ENCODE peak calls at places on chromosomes 4 and X, in seven cellular contexts. One of them, this sample, is unnamed.

GRCh38 chr4:7973545-7973981 is 33.9 kb upstream of the AFAP1 start:
- DNase-seq in activated T-helper 1 cell treated with anti-CD3 and anti-CD28 coated beads, Interleukin-2, amount 50 U/mL, for 16 hours: no peak
- DNase-seq in midbrain: no peak
- DNase-seq in occipital lobe: no peak
- DNase-seq in stimulated activated CD8-positive, alpha-beta memory T cell treated with anti-CD3 and anti-CD28 coated beads, Interleukin-4, amount 100 ng/mL, for 48 hours: peak; percentile 46
- DNase-seq in RWPE1: peak; percentile 51
- DNase-seq in NCI-H1092 treated with DMSO at 0.1 percent for 48 hours: no peak
- DNase-seq in this sample: no peak

GRCh38 chr4:8225704-8226443 is 26.8 kb downstream of the SH3TC1 start:
- DNase-seq in activated T-helper 1 cell treated with anti-CD3 and anti-CD28 coated beads, Interleukin-2, amount 50 U/mL, for 16 hours: no peak
- DNase-seq in midbrain: no peak
- DNase-seq in occipital lobe: no peak
- DNase-seq in stimulated activated CD8-positive, alpha-beta memory T cell treated with anti-CD3 and anti-CD28 coated beads, Interleukin-4, amount 100 ng/mL, for 48 hours: no peak
- DNase-seq in RWPE1: no peak
- DNase-seq in NCI-H1092 treated with DMSO at 0.1 percent for 48 hours: peak; percentile 84
- DNase-seq in this sample: no peak

GRCh38 chrX:94058728-94059382 is 384.8 kb downstream of the FAM133A start:
- DNase-seq in activated T-helper 1 cell treated with anti-CD3 and anti-CD28 coated beads, Interleukin-2, amount 50 U/mL, for 16 hours: no peak
- DNase-seq in midbrain: peak; percentile 4
- DNase-seq in occipital lobe: no peak
- DNase-seq in stimulated activated CD8-positive, alpha-beta memory T cell treated with anti-CD3 and anti-CD28 coated beads, Interleukin-4, amount 100 ng/mL, for 48 hours: no peak
- DNase-seq in RWPE1: peak; percentile 3
- DNase-seq in NCI-H1092 treated with DMSO at 0.1 percent for 48 hours: peak; percentile 2
- DNase-seq in this sample: no peak

GRCh38 chr4:156875697-156876096 is 95.9 kb downstream of the PDGFC start:
- DNase-seq in activated T-helper 1 cell treated with anti-CD3 and anti-CD28 coated beads, Interleukin-2, amount 50 U/mL, for 16 hours: no peak
- DNase-seq in midbrain: no peak
- DNase-seq in occipital lobe: no peak
- DNase-seq in stimulated activated CD8-positive, alpha-beta memory T cell treated with anti-CD3 and anti-CD28 coated beads, Interleukin-4, amount 100 ng/mL, for 48 hours: no peak
- DNase-seq in RWPE1: no peak
- DNase-seq in NCI-H1092 treated with DMSO at 0.1 percent for 48 hours: no peak
- DNase-seq in this sample: no peak

GRCh38 chrX:12984629-12985303 is 9.9 kb downstream of the TMSB4X start:
- DNase-seq in activated T-helper 1 cell treated with anti-CD3 and anti-CD28 coated beads, Interleukin-2, amount 50 U/mL, for 16 hours: no peak
- DNase-seq in midbrain: no peak
- DNase-seq in occipital lobe: no peak
- DNase-seq in stimulated activated CD8-positive, alpha-beta memory T cell treated with anti-CD3 and anti-CD28 coated beads, Interleukin-4, amount 100 ng/mL, for 48 hours: peak; percentile 71
- DNase-seq in RWPE1: peak; percentile 71
- DNase-seq in NCI-H1092 treated with DMSO at 0.1 percent for 48 hours: peak; percentile 17
- DNase-seq in this sample: peak; percentile 68

GRCh38 chrX:20066968-20067708 is 49.6 kb downstream of the MAP7D2 start:
- DNase-seq in activated T-helper 1 cell treated with anti-CD3 and anti-CD28 coated beads, Interleukin-2, amount 50 U/mL, for 16 hours: no peak
- DNase-seq in midbrain: no peak
- DNase-seq in occipital lobe: no peak
- DNase-seq in stimulated activated CD8-positive, alpha-beta memory T cell treated with anti-CD3 and anti-CD28 coated beads, Interleukin-4, amount 100 ng/mL, for 48 hours: no peak
- DNase-seq in RWPE1: peak; percentile 24
- DNase-seq in NCI-H1092 treated with DMSO at 0.1 percent for 48 hours: peak; percentile 26
- DNase-seq in this sample: no peak

GRCh38 chr4:123114915-123115756 is 192.7 kb upstream of the NUDT6 start:
- DNase-seq in activated T-helper 1 cell treated with anti-CD3 and anti-CD28 coated beads, Interleukin-2, amount 50 U/mL, for 16 hours: no peak
- DNase-seq in midbrain: no peak
- DNase-seq in occipital lobe: no peak
- DNase-seq in stimulated activated CD8-positive, alpha-beta memory T cell treated with anti-CD3 and anti-CD28 coated beads, Interleukin-4, amount 100 ng/mL, for 48 hours: no peak
- DNase-seq in RWPE1: no peak
- DNase-seq in NCI-H1092 treated with DMSO at 0.1 percent for 48 hours: no peak
- DNase-seq in this sample: no peak

GRCh38 chrX:24149346-24150050 is at the start of gene ZFX:
- DNase-seq in activated T-helper 1 cell treated with anti-CD3 and anti-CD28 coated beads, Interleukin-2, amount 50 U/mL, for 16 hours: peak; percentile 58
- DNase-seq in midbrain: peak; percentile 50
- DNase-seq in occipital lobe: peak; percentile 56
- DNase-seq in stimulated activated CD8-positive, alpha-beta memory T cell treated with anti-CD3 and anti-CD28 coated beads, Interleukin-4, amount 100 ng/mL, for 48 hours: peak; percentile 65
- DNase-seq in RWPE1: no peak
- DNase-seq in NCI-H1092 treated with DMSO at 0.1 percent for 48 hours: peak; percentile 29
- DNase-seq in this sample: peak; percentile 87

GRCh38 chr4:123896446-123897071 is 500.0 kb downstream of the SPRY1 start:
- DNase-seq in activated T-helper 1 cell treated with anti-CD3 and anti-CD28 coated beads, Interleukin-2, amount 50 U/mL, for 16 hours: no peak
- DNase-seq in midbrain: no peak
- DNase-seq in occipital lobe: no peak
- DNase-seq in stimulated activated CD8-positive, alpha-beta memory T cell treated with anti-CD3 and anti-CD28 coated beads, Interleukin-4, amount 100 ng/mL, for 48 hours: no peak
- DNase-seq in RWPE1: no peak
- DNase-seq in NCI-H1092 treated with DMSO at 0.1 percent for 48 hours: no peak
- DNase-seq in this sample: no peak

GRCh38 chr4:76267811-76268210 is 16.3 kb downstream of the FAM47E start:
- DNase-seq in activated T-helper 1 cell treated with anti-CD3 and anti-CD28 coated beads, Interleukin-2, amount 50 U/mL, for 16 hours: no peak
- DNase-seq in midbrain: no peak
- DNase-seq in occipital lobe: no peak
- DNase-seq in stimulated activated CD8-positive, alpha-beta memory T cell treated with anti-CD3 and anti-CD28 coated beads, Interleukin-4, amount 100 ng/mL, for 48 hours: no peak
- DNase-seq in RWPE1: no peak
- DNase-seq in NCI-H1092 treated with DMSO at 0.1 percent for 48 hours: no peak
- DNase-seq in this sample: no peak

GRCh38 chr4:22510750-22511149 is 5.1 kb downstream of the ADGRA3 start:
- DNase-seq in activated T-helper 1 cell treated with anti-CD3 and anti-CD28 coated beads, Interleukin-2, amount 50 U/mL, for 16 hours: no peak
- DNase-seq in midbrain: no peak
- DNase-seq in occipital lobe: no peak
- DNase-seq in stimulated activated CD8-positive, alpha-beta memory T cell treated with anti-CD3 and anti-CD28 coated beads, Interleukin-4, amount 100 ng/mL, for 48 hours: no peak
- DNase-seq in RWPE1: no peak
- DNase-seq in NCI-H1092 treated with DMSO at 0.1 percent for 48 hours: no peak
- DNase-seq in this sample: no peak

GRCh38 chr4:174681723-174682300 is 147.2 kb downstream of the GLRA3 start:
- DNase-seq in activated T-helper 1 cell treated with anti-CD3 and anti-CD28 coated beads, Interleukin-2, amount 50 U/mL, for 16 hours: no peak
- DNase-seq in midbrain: no peak
- DNase-seq in occipital lobe: no peak
- DNase-seq in stimulated activated CD8-positive, alpha-beta memory T cell treated with anti-CD3 and anti-CD28 coated beads, Interleukin-4, amount 100 ng/mL, for 48 hours: no peak
- DNase-seq in RWPE1: peak; percentile 15
- DNase-seq in NCI-H1092 treated with DMSO at 0.1 percent for 48 hours: no peak
- DNase-seq in this sample: no peak

GRCh38 chrX:25003066-25003849 is 12.5 kb downstream of the ARX start:
- DNase-seq in activated T-helper 1 cell treated with anti-CD3 and anti-CD28 coated beads, Interleukin-2, amount 50 U/mL, for 16 hours: no peak
- DNase-seq in midbrain: no peak
- DNase-seq in occipital lobe: no peak
- DNase-seq in stimulated activated CD8-positive, alpha-beta memory T cell treated with anti-CD3 and anti-CD28 coated beads, Interleukin-4, amount 100 ng/mL, for 48 hours: no peak
- DNase-seq in RWPE1: no peak
- DNase-seq in NCI-H1092 treated with DMSO at 0.1 percent for 48 hours: no peak
- DNase-seq in this sample: no peak

GRCh38 chr4:181418491-181418890 is 824.7 kb upstream of the TENM3 start:
- DNase-seq in activated T-helper 1 cell treated with anti-CD3 and anti-CD28 coated beads, Interleukin-2, amount 50 U/mL, for 16 hours: no peak
- DNase-seq in midbrain: no peak
- DNase-seq in occipital lobe: no peak
- DNase-seq in stimulated activated CD8-positive, alpha-beta memory T cell treated with anti-CD3 and anti-CD28 coated beads, Interleukin-4, amount 100 ng/mL, for 48 hours: no peak
- DNase-seq in RWPE1: no peak
- DNase-seq in NCI-H1092 treated with DMSO at 0.1 percent for 48 hours: peak; percentile 92
- DNase-seq in this sample: no peak

GRCh38 chr4:92776080-92776479 is 472.3 kb downstream of the GRID2 start:
- DNase-seq in activated T-helper 1 cell treated with anti-CD3 and anti-CD28 coated beads, Interleukin-2, amount 50 U/mL, for 16 hours: no peak
- DNase-seq in midbrain: no peak
- DNase-seq in occipital lobe: no peak
- DNase-seq in stimulated activated CD8-positive, alpha-beta memory T cell treated with anti-CD3 and anti-CD28 coated beads, Interleukin-4, amount 100 ng/mL, for 48 hours: no peak
- DNase-seq in RWPE1: no peak
- DNase-seq in NCI-H1092 treated with DMSO at 0.1 percent for 48 hours: no peak
- DNase-seq in this sample: no peak

GRCh38 chrX:3567681-3568080 is 145.8 kb downstream of the PRKX start:
- DNase-seq in activated T-helper 1 cell treated with anti-CD3 and anti-CD28 coated beads, Interleukin-2, amount 50 U/mL, for 16 hours: no peak
- DNase-seq in midbrain: no peak
- DNase-seq in occipital lobe: no peak
- DNase-seq in stimulated activated CD8-positive, alpha-beta memory T cell treated with anti-CD3 and anti-CD28 coated beads, Interleukin-4, amount 100 ng/mL, for 48 hours: no peak
- DNase-seq in RWPE1: no peak
- DNase-seq in NCI-H1092 treated with DMSO at 0.1 percent for 48 hours: no peak
- DNase-seq in this sample: no peak

GRCh38 chrX:30885136-30885535 is 3.9 kb downstream of the TAB3 start:
- DNase-seq in activated T-helper 1 cell treated with anti-CD3 and anti-CD28 coated beads, Interleukin-2, amount 50 U/mL, for 16 hours: no peak
- DNase-seq in midbrain: no peak
- DNase-seq in occipital lobe: no peak
- DNase-seq in stimulated activated CD8-positive, alpha-beta memory T cell treated with anti-CD3 and anti-CD28 coated beads, Interleukin-4, amount 100 ng/mL, for 48 hours: no peak
- DNase-seq in RWPE1: no peak
- DNase-seq in NCI-H1092 treated with DMSO at 0.1 percent for 48 hours: no peak
- DNase-seq in this sample: no peak

GRCh38 chr4:36422582-36422981 is 141.2 kb downstream of the DTHD1 start:
- DNase-seq in activated T-helper 1 cell treated with anti-CD3 and anti-CD28 coated beads, Interleukin-2, amount 50 U/mL, for 16 hours: no peak
- DNase-seq in midbrain: no peak
- DNase-seq in occipital lobe: no peak
- DNase-seq in stimulated activated CD8-positive, alpha-beta memory T cell treated with anti-CD3 and anti-CD28 coated beads, Interleukin-4, amount 100 ng/mL, for 48 hours: no peak
- DNase-seq in RWPE1: no peak
- DNase-seq in NCI-H1092 treated with DMSO at 0.1 percent for 48 hours: no peak
- DNase-seq in this sample: no peak

GRCh38 chr4:86834901-86835300 is 14.3 kb downstream of the SLC10A6 start:
- DNase-seq in activated T-helper 1 cell treated with anti-CD3 and anti-CD28 coated beads, Interleukin-2, amount 50 U/mL, for 16 hours: no peak
- DNase-seq in midbrain: no peak
- DNase-seq in occipital lobe: no peak
- DNase-seq in stimulated activated CD8-positive, alpha-beta memory T cell treated with anti-CD3 and anti-CD28 coated beads, Interleukin-4, amount 100 ng/mL, for 48 hours: no peak
- DNase-seq in RWPE1: no peak
- DNase-seq in NCI-H1092 treated with DMSO at 0.1 percent for 48 hours: no peak
- DNase-seq in this sample: no peak

GRCh38 chr4:6024450-6024960 is 6.3 kb upstream of the C4orf50 start:
- DNase-seq in activated T-helper 1 cell treated with anti-CD3 and anti-CD28 coated beads, Interleukin-2, amount 50 U/mL, for 16 hours: no peak
- DNase-seq in midbrain: no peak
- DNase-seq in occipital lobe: no peak
- DNase-seq in stimulated activated CD8-positive, alpha-beta memory T cell treated with anti-CD3 and anti-CD28 coated beads, Interleukin-4, amount 100 ng/mL, for 48 hours: no peak
- DNase-seq in RWPE1: no peak
- DNase-seq in NCI-H1092 treated with DMSO at 0.1 percent for 48 hours: no peak
- DNase-seq in this sample: no peak

GRCh38 chr4:7066006-7066405 is 1.9 kb downstream of the GRPEL1 start:
- DNase-seq in activated T-helper 1 cell treated with anti-CD3 and anti-CD28 coated beads, Interleukin-2, amount 50 U/mL, for 16 hours: no peak
- DNase-seq in midbrain: no peak
- DNase-seq in occipital lobe: no peak
- DNase-seq in stimulated activated CD8-positive, alpha-beta memory T cell treated with anti-CD3 and anti-CD28 coated beads, Interleukin-4, amount 100 ng/mL, for 48 hours: no peak
- DNase-seq in RWPE1: no peak
- DNase-seq in NCI-H1092 treated with DMSO at 0.1 percent for 48 hours: no peak
- DNase-seq in this sample: no peak

GRCh38 chrX:111352424-111352823 is 59.6 kb downstream of the DCX start:
- DNase-seq in activated T-helper 1 cell treated with anti-CD3 and anti-CD28 coated beads, Interleukin-2, amount 50 U/mL, for 16 hours: no peak
- DNase-seq in midbrain: no peak
- DNase-seq in occipital lobe: no peak
- DNase-seq in stimulated activated CD8-positive, alpha-beta memory T cell treated with anti-CD3 and anti-CD28 coated beads, Interleukin-4, amount 100 ng/mL, for 48 hours: no peak
- DNase-seq in RWPE1: no peak
- DNase-seq in NCI-H1092 treated with DMSO at 0.1 percent for 48 hours: peak; percentile 92
- DNase-seq in this sample: no peak

GRCh38 chr4:10879411-10880110 is 195.0 kb upstream of the CLNK start:
- DNase-seq in activated T-helper 1 cell treated with anti-CD3 and anti-CD28 coated beads, Interleukin-2, amount 50 U/mL, for 16 hours: no peak
- DNase-seq in midbrain: no peak
- DNase-seq in occipital lobe: no peak
- DNase-seq in stimulated activated CD8-positive, alpha-beta memory T cell treated with anti-CD3 and anti-CD28 coated beads, Interleukin-4, amount 100 ng/mL, for 48 hours: no peak
- DNase-seq in RWPE1: no peak
- DNase-seq in NCI-H1092 treated with DMSO at 0.1 percent for 48 hours: no peak
- DNase-seq in this sample: no peak

GRCh38 chr4:173014836-173015235 is 153.8 kb upstream of the GALNT7 start:
- DNase-seq in activated T-helper 1 cell treated with anti-CD3 and anti-CD28 coated beads, Interleukin-2, amount 50 U/mL, for 16 hours: no peak
- DNase-seq in midbrain: no peak
- DNase-seq in occipital lobe: no peak
- DNase-seq in stimulated activated CD8-positive, alpha-beta memory T cell treated with anti-CD3 and anti-CD28 coated beads, Interleukin-4, amount 100 ng/mL, for 48 hours: no peak
- DNase-seq in RWPE1: no peak
- DNase-seq in NCI-H1092 treated with DMSO at 0.1 percent for 48 hours: no peak
- DNase-seq in this sample: no peak

GRCh38 chrX:23504895-23505294 is 162.4 kb upstream of the PRDX4 start:
- DNase-seq in activated T-helper 1 cell treated with anti-CD3 and anti-CD28 coated beads, Interleukin-2, amount 50 U/mL, for 16 hours: no peak
- DNase-seq in midbrain: no peak
- DNase-seq in occipital lobe: no peak
- DNase-seq in stimulated activated CD8-positive, alpha-beta memory T cell treated with anti-CD3 and anti-CD28 coated beads, Interleukin-4, amount 100 ng/mL, for 48 hours: no peak
- DNase-seq in RWPE1: no peak
- DNase-seq in NCI-H1092 treated with DMSO at 0.1 percent for 48 hours: no peak
- DNase-seq in this sample: no peak

GRCh38 chr4:166435449-166435848 is 562.4 kb downstream of the TLL1 start:
- DNase-seq in activated T-helper 1 cell treated with anti-CD3 and anti-CD28 coated beads, Interleukin-2, amount 50 U/mL, for 16 hours: no peak
- DNase-seq in midbrain: no peak
- DNase-seq in occipital lobe: no peak
- DNase-seq in stimulated activated CD8-positive, alpha-beta memory T cell treated with anti-CD3 and anti-CD28 coated beads, Interleukin-4, amount 100 ng/mL, for 48 hours: no peak
- DNase-seq in RWPE1: peak; percentile 37
- DNase-seq in NCI-H1092 treated with DMSO at 0.1 percent for 48 hours: no peak
- DNase-seq in this sample: no peak

GRCh38 chr4:163598489-163598888 is 104.0 kb downstream of the TMA16 start:
- DNase-seq in activated T-helper 1 cell treated with anti-CD3 and anti-CD28 coated beads, Interleukin-2, amount 50 U/mL, for 16 hours: no peak
- DNase-seq in midbrain: no peak
- DNase-seq in occipital lobe: no peak
- DNase-seq in stimulated activated CD8-positive, alpha-beta memory T cell treated with anti-CD3 and anti-CD28 coated beads, Interleukin-4, amount 100 ng/mL, for 48 hours: no peak
- DNase-seq in RWPE1: no peak
- DNase-seq in NCI-H1092 treated with DMSO at 0.1 percent for 48 hours: no peak
- DNase-seq in this sample: no peak

GRCh38 chr4:179989975-179990374 is 2253.2 kb upstream of the TENM3 start:
- DNase-seq in activated T-helper 1 cell treated with anti-CD3 and anti-CD28 coated beads, Interleukin-2, amount 50 U/mL, for 16 hours: no peak
- DNase-seq in midbrain: no peak
- DNase-seq in occipital lobe: no peak
- DNase-seq in stimulated activated CD8-positive, alpha-beta memory T cell treated with anti-CD3 and anti-CD28 coated beads, Interleukin-4, amount 100 ng/mL, for 48 hours: no peak
- DNase-seq in RWPE1: no peak
- DNase-seq in NCI-H1092 treated with DMSO at 0.1 percent for 48 hours: no peak
- DNase-seq in this sample: no peak

GRCh38 chr4:77036206-77036605 is 39.6 kb downstream of the CCNI start:
- DNase-seq in activated T-helper 1 cell treated with anti-CD3 and anti-CD28 coated beads, Interleukin-2, amount 50 U/mL, for 16 hours: no peak
- DNase-seq in midbrain: no peak
- DNase-seq in occipital lobe: no peak
- DNase-seq in stimulated activated CD8-positive, alpha-beta memory T cell treated with anti-CD3 and anti-CD28 coated beads, Interleukin-4, amount 100 ng/mL, for 48 hours: no peak
- DNase-seq in RWPE1: no peak
- DNase-seq in NCI-H1092 treated with DMSO at 0.1 percent for 48 hours: no peak
- DNase-seq in this sample: no peak

GRCh38 chr4:152585036-152585439 is 49.1 kb upstream of the FBXW7 start:
- DNase-seq in activated T-helper 1 cell treated with anti-CD3 and anti-CD28 coated beads, Interleukin-2, amount 50 U/mL, for 16 hours: no peak
- DNase-seq in midbrain: no peak
- DNase-seq in occipital lobe: no peak
- DNase-seq in stimulated activated CD8-positive, alpha-beta memory T cell treated with anti-CD3 and anti-CD28 coated beads, Interleukin-4, amount 100 ng/mL, for 48 hours: no peak
- DNase-seq in RWPE1: no peak
- DNase-seq in NCI-H1092 treated with DMSO at 0.1 percent for 48 hours: no peak
- DNase-seq in this sample: no peak

GRCh38 chrX:119041175-119041574 is 31.6 kb upstream of the CT47C1 start:
- DNase-seq in activated T-helper 1 cell treated with anti-CD3 and anti-CD28 coated beads, Interleukin-2, amount 50 U/mL, for 16 hours: no peak
- DNase-seq in midbrain: no peak
- DNase-seq in occipital lobe: no peak
- DNase-seq in stimulated activated CD8-positive, alpha-beta memory T cell treated with anti-CD3 and anti-CD28 coated beads, Interleukin-4, amount 100 ng/mL, for 48 hours: no peak
- DNase-seq in RWPE1: peak; percentile 25
- DNase-seq in NCI-H1092 treated with DMSO at 0.1 percent for 48 hours: no peak
- DNase-seq in this sample: no peak

GRCh38 chr4:182620111-182620980 is 296.8 kb downstream of the DCTD start:
- DNase-seq in activated T-helper 1 cell treated with anti-CD3 and anti-CD28 coated beads, Interleukin-2, amount 50 U/mL, for 16 hours: no peak
- DNase-seq in midbrain: no peak
- DNase-seq in occipital lobe: no peak
- DNase-seq in stimulated activated CD8-positive, alpha-beta memory T cell treated with anti-CD3 and anti-CD28 coated beads, Interleukin-4, amount 100 ng/mL, for 48 hours: no peak
- DNase-seq in RWPE1: no peak
- DNase-seq in NCI-H1092 treated with DMSO at 0.1 percent for 48 hours: no peak
- DNase-seq in this sample: no peak

GRCh38 chr4:152778656-152779512 is 646 bp downstream of the TIGD4 start:
- DNase-seq in activated T-helper 1 cell treated with anti-CD3 and anti-CD28 coated beads, Interleukin-2, amount 50 U/mL, for 16 hours: no peak
- DNase-seq in midbrain: peak; percentile 42
- DNase-seq in occipital lobe: peak; percentile 53
- DNase-seq in stimulated activated CD8-positive, alpha-beta memory T cell treated with anti-CD3 and anti-CD28 coated beads, Interleukin-4, amount 100 ng/mL, for 48 hours: peak; percentile 51
- DNase-seq in RWPE1: peak; percentile 3
- DNase-seq in NCI-H1092 treated with DMSO at 0.1 percent for 48 hours: peak; percentile 73
- DNase-seq in this sample: peak; percentile 53

GRCh38 chrX:103254171-103254824 is 657 bp downstream of the TCEAL8 start:
- DNase-seq in activated T-helper 1 cell treated with anti-CD3 and anti-CD28 coated beads, Interleukin-2, amount 50 U/mL, for 16 hours: no peak
- DNase-seq in midbrain: peak; percentile 45
- DNase-seq in occipital lobe: peak; percentile 32
- DNase-seq in stimulated activated CD8-positive, alpha-beta memory T cell treated with anti-CD3 and anti-CD28 coated beads, Interleukin-4, amount 100 ng/mL, for 48 hours: peak; percentile 55
- DNase-seq in RWPE1: peak; percentile 41
- DNase-seq in NCI-H1092 treated with DMSO at 0.1 percent for 48 hours: peak; percentile 59
- DNase-seq in this sample: peak; percentile 53

GRCh38 chr4:107210450-107211239 is 174.5 kb upstream of the DKK2 start:
- DNase-seq in activated T-helper 1 cell treated with anti-CD3 and anti-CD28 coated beads, Interleukin-2, amount 50 U/mL, for 16 hours: no peak
- DNase-seq in midbrain: no peak
- DNase-seq in occipital lobe: no peak
- DNase-seq in stimulated activated CD8-positive, alpha-beta memory T cell treated with anti-CD3 and anti-CD28 coated beads, Interleukin-4, amount 100 ng/mL, for 48 hours: no peak
- DNase-seq in RWPE1: peak; percentile 35
- DNase-seq in NCI-H1092 treated with DMSO at 0.1 percent for 48 hours: no peak
- DNase-seq in this sample: no peak

GRCh38 chr4:86357608-86358007 is 2.2 kb downstream of the MAPK10 start:
- DNase-seq in activated T-helper 1 cell treated with anti-CD3 and anti-CD28 coated beads, Interleukin-2, amount 50 U/mL, for 16 hours: no peak
- DNase-seq in midbrain: peak; percentile 65
- DNase-seq in occipital lobe: no peak
- DNase-seq in stimulated activated CD8-positive, alpha-beta memory T cell treated with anti-CD3 and anti-CD28 coated beads, Interleukin-4, amount 100 ng/mL, for 48 hours: no peak
- DNase-seq in RWPE1: no peak
- DNase-seq in NCI-H1092 treated with DMSO at 0.1 percent for 48 hours: peak; percentile 77
- DNase-seq in this sample: no peak

GRCh38 chrX:150849996-150850720 is 48.3 kb downstream of the CD99L2 start:
- DNase-seq in activated T-helper 1 cell treated with anti-CD3 and anti-CD28 coated beads, Interleukin-2, amount 50 U/mL, for 16 hours: no peak
- DNase-seq in midbrain: no peak
- DNase-seq in occipital lobe: no peak
- DNase-seq in stimulated activated CD8-positive, alpha-beta memory T cell treated with anti-CD3 and anti-CD28 coated beads, Interleukin-4, amount 100 ng/mL, for 48 hours: no peak
- DNase-seq in RWPE1: no peak
- DNase-seq in NCI-H1092 treated with DMSO at 0.1 percent for 48 hours: no peak
- DNase-seq in this sample: no peak

GRCh38 chr4:78722320-78722719 is 53.8 kb upstream of the BMP2K start:
- DNase-seq in activated T-helper 1 cell treated with anti-CD3 and anti-CD28 coated beads, Interleukin-2, amount 50 U/mL, for 16 hours: no peak
- DNase-seq in midbrain: no peak
- DNase-seq in occipital lobe: no peak
- DNase-seq in stimulated activated CD8-positive, alpha-beta memory T cell treated with anti-CD3 and anti-CD28 coated beads, Interleukin-4, amount 100 ng/mL, for 48 hours: no peak
- DNase-seq in RWPE1: no peak
- DNase-seq in NCI-H1092 treated with DMSO at 0.1 percent for 48 hours: no peak
- DNase-seq in this sample: no peak

This sample was measured in activated T-cell treated with anti-CD3 and anti-CD28 coated beads, Interleukin-2, amount 50 U/mL, for 24 hours.